ENCODE peak calls at places on chromosomes 1 and 21, in seven cellular contexts. P is HFFc6, U is natural killer cell, I is RWPE1, S is Calu3, M is brain microvascular endothelial cell, K is neural crest cell. T is an unnamed sample.

GRCh38 chr1:7040969-7041368 is 255.7 kb downstream of the CAMTA1 start:
- DNase-seq in K (no peak), I (no peak), S (no peak), P (no peak), U (no peak), M (no peak), T (no peak)

GRCh38 chr21:39022901-39023693 is 160.2 kb downstream of the PSMG1 start:
- DNase-seq in U (no peak), K (no peak), P (no peak), I (no peak), S (no peak), M (no peak), T (no peak)

GRCh38 chr1:203592728-203593127 is 33.9 kb upstream of the ATP2B4 start:
- DNase-seq in P (no peak), M (no peak), U (no peak), K (no peak), I (no peak), S (no peak), T (no peak)

GRCh38 chr1:230913496-230913895 is 45.2 kb upstream of the C1orf198 start:
- DNase-seq in S (no peak), M (no peak), U (no peak), K (no peak), P (peak; percentile 39), I (no peak), T (no peak)

GRCh38 chr1:42889264-42889663 is 42.9 kb downstream of the ZNF691 start:
- DNase-seq in M (no peak), I (no peak), K (no peak), P (no peak), S (no peak), U (no peak), T (no peak)

GRCh38 chr1:167052389-167052788 is 37.8 kb downstream of the GPA33 start:
- DNase-seq in I (peak; percentile 16), M (no peak), P (peak; percentile 13), S (no peak), K (peak; percentile 22), U (no peak), T (no peak)

GRCh38 chr1:205271277-205271676 is 43.5 kb downstream of the TMCC2 start:
- DNase-seq in M (no peak), P (no peak), I (no peak), U (no peak), S (no peak), K (no peak), T (no peak)

GRCh38 chr1:22789356-22789994 is 78.8 kb downstream of the EPHB2 start:
- DNase-seq in S (peak; percentile 31), I (peak; percentile 26), M (no peak), K (no peak), U (no peak), P (no peak), T (no peak)

GRCh38 chr1:85495556-85495955 is 30.6 kb upstream of the DDAH1 start:
- DNase-seq in I (peak; percentile 80), P (peak; percentile 70), U (no peak), M (peak; percentile 55), K (no peak), S (peak; percentile 67), T (no peak)

GRCh38 chr1:2303781-2304180 is 75.7 kb downstream of the SKI start:
- DNase-seq in U (no peak), P (no peak), S (no peak), K (no peak), M (no peak), I (no peak), T (no peak)

GRCh38 chr1:196516373-196516772 is 91.9 kb downstream of the KCNT2 start:
- DNase-seq in S (no peak), U (no peak), I (no peak), M (no peak), K (no peak), P (no peak), T (no peak)

GRCh38 chr1:3684031-3684430 is 31.7 kb downstream of the TP73 start:
- DNase-seq in U (no peak), K (peak; percentile 49), P (no peak), M (no peak), I (no peak), S (no peak), T (no peak)

GRCh38 chr1:172143384-172144025 is 277.0 kb upstream of the C1orf105 start:
- DNase-seq in M (peak; percentile 76), I (no peak), K (no peak), P (no peak), U (no peak), S (peak; percentile 36), T (no peak)

GRCh38 chr1:156462954-156463795 is 37.4 kb downstream of the MEF2D start:
- DNase-seq in K (no peak), P (no peak), S (no peak), I (no peak), U (no peak), M (no peak), T (no peak)

GRCh38 chr1:201670517-201670916 is 131.6 kb downstream of the NAV1 start:
- DNase-seq in S (no peak), U (no peak), K (no peak), M (no peak), I (no peak), P (no peak), T (no peak)

GRCh38 chr1:50774759-50775351 is 185.2 kb downstream of the FAF1 start:
- DNase-seq in M (peak; percentile 40), I (peak; percentile 39), P (peak; percentile 54), K (no peak), U (no peak), S (peak; percentile 12), T (no peak)

GRCh38 chr1:153775432-153776311 is 465 bp downstream of the SLC27A3 start:
- DNase-seq in I (peak; percentile 67), M (peak; percentile 16), S (peak; percentile 82), K (no peak), P (peak; percentile 35), U (peak; percentile 78), T (peak; percentile 80)
- TF ChIP-seq CTCF in I (no peak), M (no peak), S (no peak), K (no peak), P (no peak), U (no peak), T (peak; percentile 17)

GRCh38 chr1:91406773-91407389 is 2.2 kb upstream of the HFM1 start:
- DNase-seq in P (no peak), K (no peak), U (no peak), I (no peak), S (peak; percentile 40), M (no peak), T (no peak)
- TF ChIP-seq CTCF in P (peak; percentile 65), K (no peak), U (no peak), I (no peak), S (no peak), M (peak; percentile 61), T (no peak)

GRCh38 chr1:218659911-218660677 is 315.0 kb downstream of the TGFB2 start:
- DNase-seq in I (peak; percentile 17), U (no peak), K (no peak), S (no peak), M (peak; percentile 42), P (peak; percentile 57), T (no peak)
- TF ChIP-seq CTCF in I (no peak), U (no peak), K (no peak), S (no peak), M (no peak), P (no peak), T (no peak)

GRCh38 chr1:24895511-24895910 is 34.6 kb downstream of the RUNX3 start:
- DNase-seq in U (no peak), K (no peak), M (no peak), S (no peak), I (no peak), P (no peak), T (no peak)
- TF ChIP-seq CTCF in U (no peak), K (no peak), M (no peak), S (no peak), I (no peak), P (no peak), T (no peak)

GRCh38 chr1:19909392-19909791 is 14.0 kb downstream of the PLA2G2E start:
- DNase-seq in P (no peak), U (no peak), S (no peak), I (no peak), K (no peak), M (no peak), T (no peak)

GRCh38 chr1:19901653-19902052 is 19.5 kb downstream of the OTUD3 start:
- DNase-seq in I (no peak), P (no peak), S (no peak), U (no peak), M (no peak), K (no peak), T (no peak)

DNA sequence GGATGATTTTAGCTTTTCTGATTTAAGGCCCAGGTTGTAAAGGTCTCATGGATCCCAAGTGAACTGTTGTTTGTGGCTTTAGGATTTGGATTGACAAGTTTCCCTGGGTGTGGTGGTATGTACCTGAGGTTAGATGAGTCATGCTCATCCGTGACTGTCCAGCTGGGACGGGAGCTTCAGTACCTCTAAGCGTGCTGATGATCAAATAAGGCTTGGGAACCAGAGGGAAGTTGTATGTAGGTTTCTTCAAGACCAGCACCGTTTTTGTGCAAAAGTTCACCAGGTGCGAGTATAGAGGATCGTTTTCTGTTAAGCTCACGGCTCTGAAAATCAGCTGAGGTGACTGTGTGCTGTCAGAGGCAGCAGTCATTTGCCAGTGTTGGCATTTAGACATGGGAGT is 19.8 kb downstream of the PLA2G2E start:
- DNase-seq in K (no peak), I (peak; percentile 87), U (no peak), S (no peak), P (no peak), M (no peak), T (no peak)
- TF ChIP-seq CTCF in K (no peak), I (no peak), U (no peak), S (no peak), P (no peak), M (no peak), T (no peak)

GRCh38 chr1:93704063-93704462 is 22.4 kb upstream of the BCAR3 start:
- DNase-seq in U (no peak), K (no peak), I (no peak), P (no peak), M (no peak), S (no peak), T (no peak)

GRCh38 chr1:93703649-93704048 is 22.0 kb upstream of the BCAR3 start:
- DNase-seq in U (no peak), I (no peak), M (no peak), P (no peak), S (peak; percentile 20), K (no peak), T (no peak)

GRCh38 chr1:93707956-93708355 is 26.3 kb upstream of the BCAR3 start:
- DNase-seq in I (no peak), M (no peak), U (no peak), K (no peak), P (no peak), S (no peak), T (no peak)

GRCh38 chr1:93708734-93709481 is 27.3 kb upstream of the BCAR3 start:
- DNase-seq in I (no peak), S (no peak), M (no peak), K (no peak), U (no peak), P (no peak), T (no peak)

GRCh38 chr1:93705897-93706500 is 24.4 kb upstream of the BCAR3 start:
- DNase-seq in I (peak; percentile 19), S (no peak), P (peak; percentile 26), K (no peak), M (no peak), U (no peak), T (no peak)
- TF ChIP-seq CTCF in I (no peak), S (no peak), P (no peak), K (no peak), M (no peak), U (no peak), T (no peak)

GRCh38 chr21:25313891-25314646 is 293.2 kb downstream of the MRPL39 start:
- DNase-seq in U (no peak), I (peak; percentile 4), M (peak; percentile 18), S (no peak), P (peak; percentile 27), K (no peak), T (no peak)
- TF ChIP-seq CTCF in U (no peak), I (peak; percentile 14), M (peak; percentile 26), S (no peak), P (peak; percentile 77), K (no peak), T (peak; percentile 47)